ENCODE peak calls at places on chromosome 12, in ten cellular contexts. One of them, this sample, is unnamed.

GRCh38 chr12:34126805-34127204 is 104.5 kb downstream of the ALG10 start:
- DNase-seq in GM06990: no peak
- DNase-seq in OCI-LY7: no peak
- DNase-seq in GM23248: no peak
- DNase-seq in fibroblast of lung: no peak
- DNase-seq in fibroblast of mammary gland: no peak
- DNase-seq in fibroblast of pulmonary artery: no peak
- DNase-seq in stomach: no peak
- DNase-seq in A549: no peak
- DNase-seq in adrenal gland: no peak
- DNase-seq in this sample: no peak

GRCh38 chr12:76303989-76304460 is 44.2 kb downstream of the BBS10 start:
- DNase-seq in fibroblast of mammary gland: no peak
- DNase-seq in stomach: no peak
- DNase-seq in fibroblast of pulmonary artery: no peak
- DNase-seq in OCI-LY7: no peak
- DNase-seq in GM06990: no peak
- DNase-seq in adrenal gland: no peak
- DNase-seq in GM23248: no peak
- DNase-seq in A549: no peak
- DNase-seq in fibroblast of lung: no peak
- DNase-seq in this sample: no peak

GRCh38 chr12:108967869-108968540 is 52.9 kb downstream of the SVOP start:
- DNase-seq in stomach: no peak
- DNase-seq in adrenal gland: no peak
- DNase-seq in fibroblast of mammary gland: peak
- DNase-seq in fibroblast of pulmonary artery: no peak
- DNase-seq in OCI-LY7: peak
- DNase-seq in GM23248: peak
- DNase-seq in A549: peak
- DNase-seq in GM06990: no peak
- DNase-seq in fibroblast of lung: no peak
- DNase-seq in this sample: no peak

GRCh38 chr12:58896278-58896677 is 24.0 kb downstream of the LRIG3 start:
- DNase-seq in fibroblast of pulmonary artery: no peak
- DNase-seq in GM06990: no peak
- DNase-seq in fibroblast of mammary gland: no peak
- DNase-seq in fibroblast of lung: no peak
- DNase-seq in adrenal gland: no peak
- DNase-seq in GM23248: no peak
- DNase-seq in stomach: no peak
- DNase-seq in OCI-LY7: no peak
- DNase-seq in A549: no peak
- DNase-seq in this sample: peak

GRCh38 chr12:64452559-64453329 is 824 bp downstream of the TBK1 start:
- DNase-seq in fibroblast of lung: peak
- DNase-seq in fibroblast of pulmonary artery: peak
- DNase-seq in adrenal gland: peak
- DNase-seq in OCI-LY7: peak
- DNase-seq in GM06990: no peak
- DNase-seq in fibroblast of mammary gland: peak
- DNase-seq in stomach: peak
- DNase-seq in GM23248: peak
- DNase-seq in A549: peak
- DNase-seq in this sample: peak

GRCh38 chr12:13583630-13584029 is 387.1 kb downstream of the EMP1 start:
- DNase-seq in fibroblast of mammary gland: no peak
- DNase-seq in GM23248: no peak
- DNase-seq in A549: no peak
- DNase-seq in stomach: no peak
- DNase-seq in fibroblast of pulmonary artery: no peak
- DNase-seq in fibroblast of lung: no peak
- DNase-seq in adrenal gland: no peak
- DNase-seq in OCI-LY7: no peak
- DNase-seq in GM06990: no peak
- DNase-seq in this sample: no peak

GRCh38 chr12:75315518-75315917 is 14.6 kb downstream of the CAPS2 start:
- DNase-seq in A549: no peak
- DNase-seq in GM06990: no peak
- DNase-seq in fibroblast of pulmonary artery: peak
- DNase-seq in adrenal gland: no peak
- DNase-seq in fibroblast of lung: peak
- DNase-seq in fibroblast of mammary gland: peak
- DNase-seq in OCI-LY7: no peak
- DNase-seq in GM23248: peak
- DNase-seq in stomach: no peak
- DNase-seq in this sample: no peak

GRCh38 chr12:66144796-66145754 is 14.5 kb upstream of the LLPH start:
- DNase-seq in stomach: peak
- DNase-seq in GM06990: no peak
- DNase-seq in adrenal gland: peak
- DNase-seq in fibroblast of lung: peak
- DNase-seq in A549: peak
- DNase-seq in GM23248: peak
- DNase-seq in OCI-LY7: peak
- DNase-seq in fibroblast of pulmonary artery: peak
- DNase-seq in fibroblast of mammary gland: peak
- DNase-seq in this sample: peak

GRCh38 chr12:81835783-81836182 is 76.6 kb upstream of the PPFIA2 start:
- DNase-seq in A549: no peak
- DNase-seq in fibroblast of mammary gland: no peak
- DNase-seq in fibroblast of pulmonary artery: no peak
- DNase-seq in GM23248: no peak
- DNase-seq in GM06990: no peak
- DNase-seq in adrenal gland: no peak
- DNase-seq in stomach: no peak
- DNase-seq in fibroblast of lung: no peak
- DNase-seq in OCI-LY7: no peak
- DNase-seq in this sample: no peak

GRCh38 chr12:119705182-119705581 is 37.2 kb downstream of the PRKAB1 start:
- DNase-seq in GM06990: no peak
- DNase-seq in A549: no peak
- DNase-seq in fibroblast of lung: no peak
- DNase-seq in fibroblast of pulmonary artery: no peak
- DNase-seq in stomach: no peak
- DNase-seq in adrenal gland: no peak
- DNase-seq in GM23248: no peak
- DNase-seq in OCI-LY7: no peak
- DNase-seq in fibroblast of mammary gland: no peak
- DNase-seq in this sample: no peak

GRCh38 chr12:123126294-123127144 is 24.4 kb downstream of the PITPNM2 start:
- DNase-seq in fibroblast of mammary gland: peak
- DNase-seq in A549: peak
- DNase-seq in GM23248: peak
- DNase-seq in fibroblast of lung: peak
- DNase-seq in fibroblast of pulmonary artery: peak
- DNase-seq in OCI-LY7: no peak
- DNase-seq in adrenal gland: peak
- DNase-seq in GM06990: no peak
- DNase-seq in stomach: peak
- DNase-seq in this sample: no peak

GRCh38 chr12:26226629-26227375 is 31.4 kb downstream of the SSPN start:
- DNase-seq in adrenal gland: peak
- DNase-seq in GM23248: peak
- DNase-seq in GM06990: peak
- DNase-seq in A549: no peak
- DNase-seq in stomach: peak
- DNase-seq in fibroblast of lung: peak
- DNase-seq in fibroblast of pulmonary artery: no peak
- DNase-seq in OCI-LY7: no peak
- DNase-seq in fibroblast of mammary gland: no peak
- DNase-seq in this sample: no peak

GRCh38 chr12:26227376-26227775 is 32.0 kb downstream of the SSPN start:
- DNase-seq in GM23248: no peak
- DNase-seq in OCI-LY7: no peak
- DNase-seq in A549: no peak
- DNase-seq in GM06990: no peak
- DNase-seq in fibroblast of mammary gland: no peak
- DNase-seq in fibroblast of lung: no peak
- DNase-seq in fibroblast of pulmonary artery: no peak
- DNase-seq in adrenal gland: no peak
- DNase-seq in stomach: no peak
- DNase-seq in this sample: no peak

GRCh38 chr12:26224657-26225056 is 29.3 kb downstream of the SSPN start:
- DNase-seq in fibroblast of mammary gland: no peak
- DNase-seq in A549: no peak
- DNase-seq in adrenal gland: no peak
- DNase-seq in fibroblast of lung: no peak
- DNase-seq in GM23248: no peak
- DNase-seq in OCI-LY7: no peak
- DNase-seq in stomach: no peak
- DNase-seq in fibroblast of pulmonary artery: no peak
- DNase-seq in GM06990: no peak
- DNase-seq in this sample: no peak

GRCh38 chr12:26229910-26230309 is 34.5 kb downstream of the SSPN start:
- DNase-seq in adrenal gland: no peak
- DNase-seq in GM23248: no peak
- DNase-seq in fibroblast of pulmonary artery: no peak
- DNase-seq in fibroblast of lung: no peak
- DNase-seq in fibroblast of mammary gland: peak
- DNase-seq in stomach: no peak
- DNase-seq in OCI-LY7: no peak
- DNase-seq in A549: no peak
- DNase-seq in GM06990: no peak
- DNase-seq in this sample: no peak

GRCh38 chr12:26226119-26226518 is 30.7 kb downstream of the SSPN start:
- DNase-seq in fibroblast of lung: no peak
- DNase-seq in OCI-LY7: no peak
- DNase-seq in GM06990: no peak
- DNase-seq in fibroblast of mammary gland: no peak
- DNase-seq in A549: no peak
- DNase-seq in fibroblast of pulmonary artery: no peak
- DNase-seq in adrenal gland: no peak
- DNase-seq in GM23248: no peak
- DNase-seq in stomach: no peak
- DNase-seq in this sample: no peak
- H3K4me3 ChIP-seq in fibroblast of lung: no peak
- H3K4me3 ChIP-seq in OCI-LY7: no peak
- H3K4me3 ChIP-seq in GM06990: no peak
- H3K4me3 ChIP-seq in fibroblast of mammary gland: no peak
- H3K4me3 ChIP-seq in A549: no peak
- H3K4me3 ChIP-seq in fibroblast of pulmonary artery: no peak
- H3K4me3 ChIP-seq in adrenal gland: peak
- H3K4me3 ChIP-seq in GM23248: peak
- H3K4me3 ChIP-seq in stomach: peak
- H3K4me3 ChIP-seq in this sample: no peak

GRCh38 chr12:54475542-54475941 is 2.1 kb upstream of the GTSF1 start:
- DNase-seq in stomach: no peak
- DNase-seq in OCI-LY7: no peak
- DNase-seq in adrenal gland: no peak
- DNase-seq in fibroblast of pulmonary artery: peak
- DNase-seq in GM06990: no peak
- DNase-seq in fibroblast of mammary gland: peak
- DNase-seq in GM23248: peak
- DNase-seq in fibroblast of lung: peak
- DNase-seq in A549: no peak
- DNase-seq in this sample: no peak

GRCh38 chr12:54477259-54477658 is 3.9 kb upstream of the GTSF1 start:
- DNase-seq in fibroblast of pulmonary artery: no peak
- DNase-seq in A549: no peak
- DNase-seq in adrenal gland: no peak
- DNase-seq in GM23248: no peak
- DNase-seq in fibroblast of mammary gland: no peak
- DNase-seq in fibroblast of lung: no peak
- DNase-seq in OCI-LY7: no peak
- DNase-seq in stomach: no peak
- DNase-seq in GM06990: no peak
- DNase-seq in this sample: no peak

GRCh38 chr12:54465857-54466499 is 7.4 kb downstream of the GTSF1 start:
- DNase-seq in GM06990: no peak
- DNase-seq in fibroblast of pulmonary artery: no peak
- DNase-seq in fibroblast of mammary gland: no peak
- DNase-seq in fibroblast of lung: no peak
- DNase-seq in A549: no peak
- DNase-seq in adrenal gland: no peak
- DNase-seq in OCI-LY7: no peak
- DNase-seq in stomach: no peak
- DNase-seq in GM23248: no peak
- DNase-seq in this sample: no peak

GRCh38 chr12:54472494-54473262 is 724 bp downstream of the GTSF1 start:
- DNase-seq in fibroblast of mammary gland: no peak
- DNase-seq in stomach: no peak
- DNase-seq in fibroblast of pulmonary artery: no peak
- DNase-seq in GM06990: no peak
- DNase-seq in OCI-LY7: no peak
- DNase-seq in A549: no peak
- DNase-seq in GM23248: no peak
- DNase-seq in fibroblast of lung: no peak
- DNase-seq in adrenal gland: no peak
- DNase-seq in this sample: no peak

GRCh38 chr12:54471793-54472192 is 1.6 kb downstream of the GTSF1 start:
- DNase-seq in A549: no peak
- DNase-seq in fibroblast of mammary gland: no peak
- DNase-seq in stomach: no peak
- DNase-seq in GM23248: no peak
- DNase-seq in fibroblast of lung: no peak
- DNase-seq in adrenal gland: no peak
- DNase-seq in fibroblast of pulmonary artery: no peak
- DNase-seq in GM06990: no peak
- DNase-seq in OCI-LY7: no peak
- DNase-seq in this sample: no peak
- H3K4me3 ChIP-seq in A549: no peak
- H3K4me3 ChIP-seq in fibroblast of mammary gland: no peak
- H3K4me3 ChIP-seq in stomach: no peak
- H3K4me3 ChIP-seq in GM23248: no peak
- H3K4me3 ChIP-seq in fibroblast of lung: no peak
- H3K4me3 ChIP-seq in adrenal gland: no peak
- H3K4me3 ChIP-seq in fibroblast of pulmonary artery: no peak
- H3K4me3 ChIP-seq in GM06990: no peak
- H3K4me3 ChIP-seq in OCI-LY7: peak
- H3K4me3 ChIP-seq in this sample: no peak

GRCh38 chr12:24814379-24815086 is 134.4 kb downstream of the BCAT1 start:
- DNase-seq in OCI-LY7: peak
- DNase-seq in fibroblast of pulmonary artery: no peak
- DNase-seq in GM06990: peak
- DNase-seq in stomach: no peak
- DNase-seq in GM23248: no peak
- DNase-seq in fibroblast of mammary gland: no peak
- DNase-seq in A549: no peak
- DNase-seq in fibroblast of lung: no peak
- DNase-seq in adrenal gland: no peak
- DNase-seq in this sample: no peak
- H3K4me3 ChIP-seq in OCI-LY7: peak
- H3K4me3 ChIP-seq in fibroblast of pulmonary artery: no peak
- H3K4me3 ChIP-seq in GM06990: peak
- H3K4me3 ChIP-seq in stomach: no peak
- H3K4me3 ChIP-seq in GM23248: no peak
- H3K4me3 ChIP-seq in fibroblast of mammary gland: no peak
- H3K4me3 ChIP-seq in A549: no peak
- H3K4me3 ChIP-seq in fibroblast of lung: no peak
- H3K4me3 ChIP-seq in adrenal gland: no peak
- H3K4me3 ChIP-seq in this sample: no peak

DNA sequence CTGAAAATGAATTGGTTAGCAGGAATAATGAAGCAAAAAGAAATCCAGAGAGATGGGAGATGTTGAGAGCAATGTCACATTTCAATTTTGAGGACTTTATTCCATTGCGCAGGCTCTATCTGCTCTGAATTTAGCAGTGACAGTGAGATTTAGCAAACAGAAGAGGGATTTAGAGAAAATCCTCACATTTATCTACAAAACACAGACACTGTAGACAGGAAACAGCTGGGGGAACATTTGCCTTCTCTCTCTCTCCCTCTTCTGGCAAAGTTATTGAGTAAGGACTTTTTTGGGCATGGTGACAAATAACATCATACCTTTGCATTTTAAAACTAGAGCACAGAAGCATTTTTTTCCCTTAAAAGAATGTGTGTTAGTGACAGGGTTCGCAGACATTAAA is at the start of gene IGF1:
- DNase-seq in fibroblast of mammary gland: peak
- DNase-seq in fibroblast of lung: peak
- DNase-seq in stomach: no peak
- DNase-seq in adrenal gland: no peak
- DNase-seq in GM23248: peak
- DNase-seq in fibroblast of pulmonary artery: peak
- DNase-seq in OCI-LY7: no peak
- DNase-seq in GM06990: no peak
- DNase-seq in A549: no peak
- DNase-seq in this sample: no peak
- H3K4me3 ChIP-seq in fibroblast of mammary gland: no peak
- H3K4me3 ChIP-seq in fibroblast of lung: no peak
- H3K4me3 ChIP-seq in stomach: peak
- H3K4me3 ChIP-seq in adrenal gland: peak
- H3K4me3 ChIP-seq in GM23248: peak
- H3K4me3 ChIP-seq in fibroblast of pulmonary artery: no peak
- H3K4me3 ChIP-seq in OCI-LY7: no peak
- H3K4me3 ChIP-seq in GM06990: no peak
- H3K4me3 ChIP-seq in A549: no peak
- H3K4me3 ChIP-seq in this sample: no peak